ENCODE peak calls at places on chromosomes 3 and 15, in nine cellular contexts. H, R, Y, M, E, N, Z, P and Q are unnamed samples.

GRCh38 chr3:114290911-114291901 is 2.6 kb upstream of the TIGIT start:
- DNase-seq in H (peak), R (no peak), Y (no peak), M (peak), E (peak), N (peak), Z (peak), P (peak), Q (peak)

GRCh38 chr3:141388823-141389617 is 20.7 kb downstream of the ZBTB38 start:
- DNase-seq in H (no peak), R (no peak), Y (no peak), M (no peak), E (no peak), N (no peak), Z (no peak), P (no peak), Q (no peak)

GRCh38 chr3:17946619-17947018 is 204.2 kb upstream of the TBC1D5 start:
- DNase-seq in H (no peak), R (no peak), Y (no peak), M (no peak), E (peak), N (no peak), Z (no peak), P (no peak), Q (no peak)

GRCh38 chr15:89129123-89129815 is 41.0 kb downstream of the ABHD2 start:
- DNase-seq in H (peak), R (no peak), Y (no peak), M (peak), E (peak), N (peak), Z (no peak), P (no peak), Q (no peak)

GRCh38 chr3:197216169-197216860 is 82.1 kb downstream of the DLG1 start:
- DNase-seq in H (no peak), R (no peak), Y (no peak), M (peak), E (no peak), N (no peak), Z (no peak), P (no peak), Q (no peak)

GRCh38 chr3:54746722-54747121 is 181.1 kb downstream of the LRTM1 start:
- DNase-seq in H (no peak), R (no peak), Y (no peak), M (no peak), E (no peak), N (no peak), Z (no peak), P (no peak), Q (no peak)

GRCh38 chr15:98647026-98647773 is 1.1 kb upstream of the IGF1R start:
- DNase-seq in H (peak), R (peak), Y (no peak), M (peak), E (peak), N (peak), Z (peak), P (peak), Q (no peak)

GRCh38 chr3:126130981-126131750 is 47.2 kb upstream of the SLC41A3 start:
- DNase-seq in H (no peak), R (peak), Y (no peak), M (no peak), E (no peak), N (peak), Z (peak), P (peak), Q (no peak)

GRCh38 chr15:99137111-99137546 is 32.2 kb downstream of the SYNM start:
- DNase-seq in H (no peak), R (no peak), Y (no peak), M (no peak), E (no peak), N (no peak), Z (no peak), P (no peak), Q (no peak)

GRCh38 chr3:171231361-171231760 is 204.8 kb upstream of the SLC2A2 start:
- DNase-seq in H (peak), R (no peak), Y (no peak), M (no peak), E (no peak), N (no peak), Z (no peak), P (no peak), Q (no peak)

GRCh38 chr15:49865925-49866757 is 245.3 kb downstream of the DTWD1 start:
- DNase-seq in H (peak), R (peak), Y (no peak), M (no peak), E (no peak), N (no peak), Z (no peak), P (no peak), Q (no peak)

GRCh38 chr15:78051622-78052405 is 25.7 kb downstream of the TBC1D2B start:
- DNase-seq in H (no peak), R (no peak), Y (no peak), M (peak), E (peak), N (no peak), Z (peak), P (no peak), Q (no peak)

GRCh38 chr3:151085889-151086483 is 522 bp downstream of the MED12L start:
- DNase-seq in H (no peak), R (no peak), Y (no peak), M (no peak), E (peak), N (peak), Z (peak), P (peak), Q (no peak)

GRCh38 chr15:42736178-42736792 is 643 bp downstream of the CDAN1 start:
- DNase-seq in H (no peak), R (no peak), Y (no peak), M (no peak), E (peak), N (no peak), Z (no peak), P (peak), Q (no peak)

GRCh38 chr3:85360742-85361387 is 402.1 kb downstream of the CADM2 start:
- DNase-seq in H (peak), R (no peak), Y (no peak), M (peak), E (peak), N (no peak), Z (no peak), P (peak), Q (no peak)

GRCh38 chr3:172692751-172693310 is 18.0 kb downstream of the NCEH1 start:
- DNase-seq in H (no peak), R (no peak), Y (no peak), M (no peak), E (no peak), N (no peak), Z (no peak), P (no peak), Q (no peak)

GRCh38 chr15:71003314-71003713 is 110.7 kb downstream of the LRRC49 start:
- DNase-seq in H (peak), R (no peak), Y (no peak), M (peak), E (no peak), N (no peak), Z (no peak), P (no peak), Q (no peak)

GRCh38 chr3:69941439-69942176 is 57.9 kb upstream of the SAMMSON start:
- DNase-seq in H (peak), R (no peak), Y (no peak), M (peak), E (no peak), N (no peak), Z (no peak), P (no peak), Q (no peak)

GRCh38 chr3:50249459-50249858 is 13.5 kb downstream of the GNAI2 start:
- DNase-seq in H (no peak), R (no peak), Y (no peak), M (no peak), E (no peak), N (no peak), Z (no peak), P (no peak), Q (no peak)

GRCh38 chr3:24505678-24506560 is 11.3 kb upstream of the THRB start:
- DNase-seq in H (no peak), R (peak), Y (no peak), M (no peak), E (no peak), N (no peak), Z (no peak), P (no peak), Q (no peak)

GRCh38 chr3:121661376-121661775 is 673 bp upstream of the HCLS1 start:
- DNase-seq in H (peak), R (no peak), Y (no peak), M (no peak), E (no peak), N (no peak), Z (no peak), P (no peak), Q (no peak)

GRCh38 chr3:159127021-159127392 is 325.2 kb downstream of the MFSD1 start:
- DNase-seq in H (no peak), R (no peak), Y (no peak), M (no peak), E (no peak), N (no peak), Z (no peak), P (no peak), Q (no peak)

GRCh38 chr15:51054535-51054934 is 40.2 kb downstream of the TNFAIP8L3 start:
- DNase-seq in H (peak), R (no peak), Y (no peak), M (no peak), E (no peak), N (no peak), Z (no peak), P (no peak), Q (no peak)

DNA sequence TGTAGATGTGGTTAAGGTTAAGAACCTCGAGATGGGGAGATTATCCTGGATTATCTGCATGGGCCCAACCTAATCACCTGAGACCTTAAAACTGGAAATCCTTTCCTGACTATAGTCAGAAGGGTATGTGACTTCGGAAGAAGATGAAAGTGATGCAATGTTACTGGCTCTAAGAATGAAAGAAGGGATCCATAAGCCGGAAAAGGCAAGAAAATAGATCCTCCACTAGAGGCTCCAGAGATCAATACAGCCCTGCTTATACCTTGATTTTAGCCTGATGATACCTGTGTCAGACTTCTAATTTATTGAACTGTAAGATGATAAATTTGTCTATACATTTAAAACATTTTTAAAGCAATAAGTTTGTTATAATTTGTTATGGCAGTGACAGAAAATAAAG is 21.5 kb upstream of the GASK1A start:
- DNase-seq in H (no peak), R (no peak), Y (no peak), M (no peak), E (no peak), N (no peak), Z (no peak), P (no peak), Q (no peak)
- TF ChIP-seq CTCF in H (peak), R (no peak), Y (no peak), M (no peak), E (no peak), N (no peak), Z (no peak), P (no peak), Q (no peak)

DNA sequence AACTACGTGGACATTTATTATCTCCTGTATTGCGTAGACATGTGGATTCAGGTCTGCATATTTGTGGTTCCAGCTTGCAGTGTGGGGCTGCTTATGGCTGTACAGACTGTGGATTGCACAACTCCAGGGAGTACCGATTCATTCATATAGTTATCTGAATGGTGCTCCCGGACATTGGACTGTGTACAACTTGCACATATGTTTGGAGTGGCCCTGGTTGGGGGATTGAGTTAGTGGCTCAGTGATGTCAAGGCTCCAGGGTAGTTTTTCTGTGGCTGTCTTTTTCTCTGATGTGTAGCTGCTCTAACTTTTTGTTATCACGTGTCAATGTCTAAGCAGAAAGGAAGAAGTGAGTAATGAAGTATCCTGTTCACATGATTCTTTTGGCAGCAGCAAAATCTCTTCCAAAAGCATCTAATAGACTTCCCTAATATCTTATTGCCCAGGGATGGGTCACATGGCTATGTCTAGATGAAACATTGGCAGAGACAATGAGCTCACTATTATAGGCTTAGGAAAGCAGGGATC is 15.8 kb downstream of the ST3GAL6 start:
- DNase-seq in H (peak), R (no peak), Y (no peak), M (peak), E (no peak), N (no peak), Z (no peak), P (no peak), Q (no peak)
- H3K4me3 ChIP-seq in H (no peak), R (no peak), Y (no peak), M (no peak), E (no peak), N (no peak), Z (no peak), P (no peak), Q (no peak)

DNA sequence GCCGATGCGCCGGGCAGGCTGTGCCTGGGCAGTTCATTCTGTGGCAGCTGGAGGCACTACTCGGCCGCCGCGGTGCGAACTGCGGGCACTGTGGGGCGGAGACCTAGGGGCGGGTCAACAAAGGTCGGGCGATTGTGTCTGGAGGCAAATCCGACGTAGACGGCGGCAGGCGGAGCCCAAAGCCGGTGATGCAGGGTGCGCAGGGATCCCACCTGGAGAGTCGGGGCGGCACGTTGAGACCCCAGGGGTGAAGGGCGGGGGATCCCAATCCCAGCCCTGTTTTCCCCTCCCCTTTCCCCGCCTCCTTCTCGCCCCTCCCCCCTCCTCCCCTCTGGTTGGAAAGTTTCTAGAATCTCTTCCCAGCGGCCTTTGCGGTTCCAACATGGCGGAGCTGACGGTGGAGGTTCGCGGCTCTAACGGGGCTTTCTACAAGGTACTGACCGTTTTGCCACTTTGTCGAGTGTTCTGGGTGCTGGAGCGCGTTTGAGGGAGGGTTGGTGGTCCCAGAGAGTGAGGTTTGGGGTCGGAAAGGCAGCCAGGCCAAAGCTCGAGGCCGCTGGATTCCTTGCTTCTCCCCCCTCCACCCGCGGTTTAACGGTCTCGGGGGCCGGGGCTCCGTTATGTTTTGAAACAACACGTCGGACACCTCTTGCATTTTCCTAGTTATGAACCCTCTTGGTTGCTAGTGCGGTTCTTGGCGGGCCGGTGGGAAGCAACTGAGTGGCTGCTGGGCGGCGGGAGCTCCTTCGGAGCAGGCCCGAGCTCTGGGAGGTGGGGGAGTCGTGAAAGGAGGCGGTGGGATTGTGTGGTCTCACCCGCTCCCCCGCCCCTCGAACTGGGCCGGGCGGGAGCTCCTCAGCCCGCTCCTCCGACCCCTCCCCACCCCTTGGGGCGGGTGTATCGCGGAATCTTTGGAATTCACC is at the start of gene FXR1:
- DNase-seq in H (peak), R (peak), Y (peak), M (peak), E (peak), N (peak), Z (peak), P (peak), Q (peak)
- TF ChIP-seq CTCF in H (peak), R (peak), Y (peak), M (peak), E (peak), N (peak), Z (peak), P (peak), Q (peak)

GRCh38 chr3:63967675-63968611 is 55.4 kb downstream of the PSMD6 start:
- DNase-seq in H (peak), R (no peak), Y (no peak), M (peak), E (peak), N (no peak), Z (peak), P (peak), Q (peak)

GRCh38 chr3:63968612-63969350 is 54.5 kb downstream of the PSMD6 start:
- DNase-seq in H (peak), R (no peak), Y (no peak), M (peak), E (no peak), N (no peak), Z (no peak), P (no peak), Q (no peak)

GRCh38 chr3:63964287-63965073 is 52.3 kb upstream of the SCAANT1 start:
- DNase-seq in H (no peak), R (no peak), Y (no peak), M (no peak), E (peak), N (no peak), Z (no peak), P (no peak), Q (no peak)

GRCh38 chr3:63966871-63967270 is 54.7 kb upstream of the SCAANT1 start:
- DNase-seq in H (peak), R (no peak), Y (no peak), M (no peak), E (no peak), N (no peak), Z (no peak), P (no peak), Q (no peak)

GRCh38 chr3:63966007-63966406 is 53.8 kb upstream of the SCAANT1 start:
- DNase-seq in H (no peak), R (no peak), Y (no peak), M (no peak), E (no peak), N (no peak), Z (no peak), P (no peak), Q (no peak)
- H3K4me3 ChIP-seq in H (no peak), R (no peak), Y (no peak), M (no peak), E (no peak), N (no peak), Z (no peak), P (no peak), Q (no peak)

GRCh38 chr15:59562787-59563186 is 48.8 kb upstream of the GCNT3 start:
- DNase-seq in H (no peak), R (no peak), Y (no peak), M (no peak), E (no peak), N (no peak), Z (no peak), P (no peak), Q (no peak)
- TF ChIP-seq CTCF in H (peak), R (no peak), Y (no peak), M (peak), E (peak), N (no peak), Z (no peak), P (no peak), Q (no peak)

GRCh38 chr3:155908086-155908485 is 37.6 kb downstream of the GMPS start:
- DNase-seq in H (no peak), R (no peak), Y (no peak), M (no peak), E (no peak), N (no peak), Z (no peak), P (no peak), Q (no peak)
- H3K4me3 ChIP-seq in H (no peak), R (no peak), Y (no peak), M (no peak), E (no peak), N (no peak), Z (no peak), P (no peak), Q (no peak)

DNA sequence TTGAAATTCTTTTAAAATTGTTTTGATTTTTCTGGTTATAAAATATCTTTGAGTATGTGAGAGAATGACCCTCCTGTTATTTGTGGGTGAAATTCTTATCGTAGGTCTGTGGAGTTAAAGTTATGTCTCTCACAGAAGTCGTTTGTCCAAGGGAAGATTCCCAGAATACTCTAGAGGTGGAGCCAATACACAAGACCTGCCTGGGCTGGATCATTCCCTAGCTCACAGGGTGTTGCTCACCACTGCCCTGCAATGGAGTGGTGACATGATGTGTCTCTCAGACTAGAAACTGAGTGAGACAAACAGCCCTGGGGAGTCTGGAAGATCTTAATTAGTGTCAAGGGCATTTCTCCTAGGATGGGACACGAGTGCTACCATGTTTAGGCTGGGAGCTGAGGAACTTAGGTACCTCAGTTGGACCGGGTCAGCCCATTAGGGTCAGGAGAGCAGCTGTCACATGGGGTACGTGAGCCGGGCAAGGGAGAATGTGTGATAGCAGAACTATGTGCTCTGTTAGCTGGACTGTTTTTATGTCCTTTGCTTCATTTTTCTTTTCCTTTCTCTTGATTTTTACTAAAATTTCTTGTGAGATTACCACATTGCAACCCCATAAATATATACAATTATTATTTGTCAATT is 53.6 kb upstream of the MYO5C start:
- DNase-seq in H (peak), R (no peak), Y (no peak), M (peak), E (peak), N (no peak), Z (no peak), P (no peak), Q (no peak)
- TF ChIP-seq CTCF in H (peak), R (no peak), Y (no peak), M (peak), E (no peak), N (no peak), Z (no peak), P (no peak), Q (no peak)

DNA sequence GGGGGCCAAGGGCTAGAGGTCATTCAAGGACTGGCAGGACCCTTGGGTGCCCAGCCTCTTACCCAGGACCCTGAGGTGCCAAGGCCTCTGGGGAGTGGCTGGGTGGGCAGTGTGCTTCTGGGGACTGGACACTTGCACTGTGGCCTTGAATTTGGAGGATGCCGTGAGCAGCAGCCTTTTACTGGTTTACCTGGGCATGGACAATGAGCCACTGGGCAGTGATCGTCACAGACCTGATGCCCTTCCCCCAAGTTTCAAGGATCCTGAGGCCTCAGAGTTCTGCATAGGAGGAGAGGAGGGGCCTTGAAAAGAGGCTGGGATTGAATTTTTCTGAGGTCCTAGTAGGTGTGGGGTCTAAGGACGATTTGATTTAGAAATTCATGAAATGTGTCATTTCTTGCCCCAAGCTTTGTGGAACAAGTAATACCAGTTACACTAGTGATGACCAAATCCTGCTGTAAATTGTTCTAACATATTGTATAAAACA is 146.1 kb upstream of the TPM1 start:
- DNase-seq in H (peak), R (no peak), Y (no peak), M (no peak), E (no peak), N (no peak), Z (no peak), P (no peak), Q (no peak)
- H3K4me3 ChIP-seq in H (no peak), R (no peak), Y (peak), M (no peak), E (no peak), N (no peak), Z (no peak), P (no peak), Q (no peak)